ENCODE peak calls at places on chromosomes 6 and 20, in four cellular contexts. M is IMR-90, Z is H9, R is trophoblast cell. K is an unnamed sample.

GRCh38 chr6:25138024-25138696 is 141.0 kb upstream of the CARMIL1 start:
- DNase-seq in Z (no peak), M (peak), R (no peak), K (no peak)

GRCh38 chr6:55276745-55277627 is 50.3 kb upstream of the GFRAL start:
- DNase-seq in Z (peak), R (peak), M (peak), K (peak)

GRCh38 chr6:156269751-156270369 is 507.3 kb upstream of the ARID1B start:
- DNase-seq in Z (no peak), M (no peak), R (no peak), K (no peak)

GRCh38 chr6:1027109-1027794 is 284.6 kb upstream of the FOXQ1 start:
- DNase-seq in Z (no peak), R (no peak), M (peak), K (no peak)

GRCh38 chr6:13406781-13407180 is 78.4 kb upstream of the TBC1D7 start:
- DNase-seq in Z (no peak), R (no peak), M (no peak), K (no peak)

GRCh38 chr6:41477572-41477971 is 68.6 kb upstream of the FOXP4 start:
- DNase-seq in R (no peak), Z (no peak), M (no peak), K (no peak)

GRCh38 chr6:45084257-45084656 is 243.9 kb upstream of the RUNX2 start:
- DNase-seq in M (no peak), R (peak), Z (no peak), K (no peak)

GRCh38 chr6:158801655-158802294 is 17.4 kb downstream of the EZR start:
- DNase-seq in Z (no peak), M (no peak), R (peak), K (no peak)

GRCh38 chr6:17580518-17581048 is 19.5 kb upstream of the FAM8A1 start:
- DNase-seq in R (peak), Z (peak), M (no peak), K (no peak)

DNA sequence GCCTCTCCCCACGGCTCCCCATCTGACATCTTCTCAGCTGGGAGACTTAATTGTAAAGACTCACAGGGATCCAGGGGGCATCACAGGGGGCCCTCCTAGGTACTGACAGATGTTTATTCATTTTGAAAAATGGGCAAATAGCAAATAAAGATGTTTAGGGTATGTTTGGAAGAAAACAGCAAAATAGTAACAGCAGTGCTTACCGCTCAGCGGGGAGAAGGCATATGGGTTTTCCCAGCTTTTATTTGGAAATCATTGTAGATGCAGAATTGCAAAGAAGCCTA is 2.7 kb upstream of the BIRC7 start:
- DNase-seq in Z (no peak), M (no peak), R (no peak), K (no peak)
- H4K8ac ChIP-seq in Z (no peak), M (peak), R (peak), K (no peak)

GRCh38 chr6:81750660-81751387 is 1.7 kb downstream of the TENT5A start:
- DNase-seq in M (peak), R (no peak), Z (no peak), K (no peak)
- H2AFZ ChIP-seq in M (peak), R (no peak), Z (no peak), K (peak)

DNA sequence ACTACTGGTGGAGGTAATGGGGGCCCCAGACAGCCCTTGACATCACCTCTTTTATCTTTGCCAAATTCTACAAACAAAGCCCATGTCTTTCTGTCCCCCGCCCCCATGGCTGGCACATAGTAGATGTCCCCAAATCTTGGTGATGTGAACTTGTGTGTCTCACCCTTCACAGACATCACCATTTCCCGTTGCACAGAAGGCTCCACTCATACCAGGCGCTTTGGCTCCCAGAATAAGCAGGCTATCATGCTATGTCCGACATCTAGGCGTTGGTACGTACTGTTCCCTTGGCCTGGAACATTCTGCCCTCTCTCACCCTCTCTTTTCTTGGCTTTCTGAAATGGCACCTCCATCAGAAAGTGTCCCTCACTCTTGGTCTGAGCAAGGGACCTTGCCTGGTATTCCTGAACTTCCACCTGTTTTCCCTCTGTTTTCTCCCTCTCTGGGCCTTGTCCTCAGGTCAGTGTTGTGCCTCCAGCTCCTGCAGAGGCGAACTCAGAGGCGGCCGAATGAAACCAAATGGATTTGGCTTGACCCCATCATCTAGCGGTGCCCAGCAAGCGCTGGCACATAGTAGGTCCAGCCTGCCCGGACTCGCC is 968 bp upstream of the CCN5 start:
- DNase-seq in Z (no peak), R (no peak), M (no peak), K (no peak)
- H4K8ac ChIP-seq in Z (no peak), R (no peak), M (no peak), K (no peak)

GRCh38 chr6:75211920-75212590 is 6.2 kb upstream of the COL12A1 start:
- DNase-seq in M (no peak), Z (no peak), R (peak), K (no peak)
- H2AFZ ChIP-seq in M (no peak), Z (no peak), R (no peak), K (peak)

GRCh38 chr6:52666523-52666922 is 4.4 kb upstream of the TMEM14A start:
- DNase-seq in M (no peak), R (no peak), Z (no peak), K (no peak)

GRCh38 chr6:52663935-52664184 is 7.1 kb upstream of the TMEM14A start:
- DNase-seq in Z (no peak), R (no peak), M (no peak), K (no peak)

GRCh38 chr6:52663120-52663934 is 7.6 kb upstream of the TMEM14A start:
- DNase-seq in R (peak), Z (no peak), M (peak), K (peak)

GRCh38 chr6:52664991-52665686 is 5.8 kb upstream of the TMEM14A start:
- DNase-seq in R (no peak), M (peak), Z (no peak), K (no peak)

DNA sequence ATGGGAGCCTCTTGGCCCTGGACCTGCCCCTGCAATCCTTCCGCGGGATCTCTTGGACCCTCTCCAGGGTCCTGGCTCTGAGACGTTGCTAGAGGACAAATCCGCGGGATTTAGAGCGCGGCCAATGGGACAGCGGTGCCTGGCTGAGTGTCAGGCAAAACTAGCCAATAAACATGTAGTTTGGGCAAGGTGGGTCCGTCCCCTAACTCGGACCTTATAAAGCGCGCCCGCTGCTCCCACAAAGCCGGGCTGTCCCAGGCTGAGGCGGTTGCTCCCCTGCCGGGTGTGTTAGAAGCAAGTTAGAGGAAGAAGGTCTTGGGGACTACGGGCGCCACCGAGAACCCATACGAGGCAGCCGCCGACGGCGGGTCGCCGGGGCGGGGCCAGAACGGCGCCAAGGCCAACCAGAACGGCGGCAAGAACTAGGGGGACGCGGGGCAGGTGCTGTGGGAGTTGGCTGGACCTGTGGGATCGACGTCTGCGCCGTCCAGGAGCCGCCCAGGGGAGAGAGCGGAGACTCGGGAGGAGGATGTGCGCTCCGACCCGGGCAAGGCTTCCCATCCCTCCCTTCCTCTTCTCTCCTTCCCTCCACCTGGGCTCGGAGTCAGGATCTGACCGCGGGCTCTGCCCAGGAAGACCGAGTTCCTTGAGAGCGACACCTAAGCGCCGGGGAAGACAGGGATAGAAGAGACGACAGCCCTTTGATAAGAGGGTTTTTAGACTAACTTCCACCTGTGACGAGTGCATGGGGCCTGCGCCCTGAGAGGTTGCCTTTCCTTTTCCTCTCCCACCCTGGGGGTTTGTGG is 6.5 kb upstream of the TMEM14A start:
- DNase-seq in M (peak), Z (peak), R (peak), K (peak)
- H4K8ac ChIP-seq in M (peak), Z (no peak), R (peak), K (no peak)

DNA sequence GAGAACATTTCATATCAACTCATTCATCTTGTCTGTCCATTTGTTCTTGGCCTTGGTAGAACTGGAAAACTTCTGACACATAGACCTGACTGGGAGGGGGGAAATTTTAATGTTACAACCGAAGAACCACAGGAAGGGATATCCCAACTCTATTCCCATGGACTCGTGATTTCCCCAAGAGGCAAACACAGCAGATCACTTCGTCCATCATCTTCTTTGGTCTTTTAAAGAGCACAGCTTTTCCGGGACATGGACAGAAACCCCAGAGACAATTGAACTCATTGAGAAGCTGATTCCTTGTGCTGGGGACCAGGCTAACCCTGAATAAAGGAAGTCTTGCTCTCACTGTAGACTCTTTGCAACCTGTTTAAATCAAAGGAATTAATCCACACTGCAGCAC is 66.3 kb upstream of the TMEM170B start:
- DNase-seq in Z (no peak), R (no peak), M (no peak), K (no peak)
- H2AFZ ChIP-seq in Z (no peak), R (no peak), M (no peak), K (no peak)

K was measured in neuronal stem cell.